ENCODE peak calls at places on chromosomes 3 and 15, in nine cellular contexts. V is body of pancreas, H is HCT116, Q is right lobe of liver, Y is heart left ventricle, R is uterus, W is K562, M is adrenal gland, F is tibial nerve. O is an unnamed sample.

GRCh38 chr3:10518506-10519150 is 13.2 kb upstream of the ATP2B2 start:
- DNase-seq in R (peak; percentile 13), Q (no peak), Y (peak; percentile 63), M (peak; percentile 31), W (no peak), H (no peak), F (no peak), V (no peak), O (no peak)

GRCh38 chr3:170811515-170811914 is 58.5 kb downstream of the RPL22L1 start:
- DNase-seq in Q (no peak), W (peak; percentile 37), V (no peak), M (no peak), Y (no peak), H (no peak), F (no peak), R (peak; percentile 49), O (no peak)

GRCh38 chr3:124504332-124505059 is 225.8 kb upstream of the UMPS start:
- DNase-seq in V (peak; percentile 31), M (peak; percentile 94), Q (no peak), R (no peak), Y (peak; percentile 64), W (no peak), F (no peak), H (no peak), O (no peak)

GRCh38 chr3:135366816-135367215 is 571.8 kb downstream of the EPHB1 start:
- DNase-seq in Y (no peak), Q (no peak), M (no peak), W (no peak), V (no peak), H (no peak), F (no peak), R (no peak), O (no peak)

GRCh38 chr15:38254065-38254883 is 1.6 kb downstream of the SPRED1 start:
- DNase-seq in Y (peak; percentile 39), H (peak; percentile 51), M (peak; percentile 59), F (no peak), W (peak; percentile 60), R (peak; percentile 35), Q (peak; percentile 28), V (peak; percentile 62), O (no peak)

GRCh38 chr3:51354172-51354571 is 30.9 kb upstream of the MANF start:
- DNase-seq in Y (no peak), M (no peak), V (no peak), W (no peak), Q (no peak), R (no peak), H (no peak), F (no peak), O (no peak)

GRCh38 chr15:90101969-90102890 is at the start of gene IDH2:
- DNase-seq in R (peak; percentile 59), F (peak; percentile 50), Q (peak; percentile 90), Y (peak; percentile 86), H (peak; percentile 38), V (peak; percentile 85), M (peak; percentile 69), W (peak; percentile 97), O (peak; percentile 87)

GRCh38 chr3:63642488-63642887 is 10.0 kb upstream of the SNTN start:
- DNase-seq in R (no peak), Q (no peak), Y (no peak), W (no peak), H (no peak), F (no peak), V (no peak), M (no peak), O (no peak)

GRCh38 chr3:70754314-70754713 is 441.9 kb upstream of the MDFIC2 start:
- DNase-seq in H (no peak), W (no peak), R (no peak), V (no peak), F (no peak), Y (no peak), Q (no peak), M (no peak), O (no peak)

GRCh38 chr15:60074181-60074885 is 70.2 kb downstream of the FOXB1 start:
- DNase-seq in Q (peak; percentile 50), H (no peak), F (no peak), R (no peak), V (peak; percentile 35), M (no peak), Y (no peak), W (no peak), O (no peak)

GRCh38 chr3:57949779-57950618 is 58.2 kb upstream of the FLNB start:
- DNase-seq in M (no peak), Q (peak; percentile 40), Y (peak; percentile 67), F (no peak), W (no peak), R (peak; percentile 76), V (peak; percentile 63), H (peak; percentile 22), O (no peak)

GRCh38 chr15:57923311-57923710 is 142.2 kb downstream of the ALDH1A2 start:
- DNase-seq in R (peak; percentile 60), M (no peak), F (no peak), Y (no peak), Q (no peak), H (no peak), V (peak; percentile 65), W (no peak), O (no peak)

GRCh38 chr15:63595688-63596087 is 1.5 kb upstream of the FBXL22 start:
- DNase-seq in Y (peak; percentile 7), W (no peak), H (no peak), R (no peak), V (no peak), Q (no peak), F (no peak), M (no peak), O (no peak)

GRCh38 chr3:127666684-127667083 is 6.1 kb upstream of the ABTB1 start:
- DNase-seq in M (no peak), H (no peak), W (no peak), V (no peak), Q (no peak), Y (no peak), R (no peak), F (no peak), O (no peak)

GRCh38 chr3:193974147-193974546 is 161.8 kb upstream of the HES1 start:
- DNase-seq in M (no peak), Y (no peak), Q (no peak), H (no peak), F (no peak), R (no peak), V (no peak), W (no peak), O (no peak)

GRCh38 chr3:152199069-152199838 is 69.5 kb upstream of the MBNL1 start:
- DNase-seq in H (no peak), R (no peak), F (no peak), V (no peak), Q (no peak), W (no peak), Y (no peak), M (no peak), O (no peak)

GRCh38 chr15:65060641-65061397 is 7.0 kb downstream of the RASL12 start:
- DNase-seq in W (no peak), H (no peak), R (no peak), Y (no peak), F (peak; percentile 44), M (peak; percentile 76), V (no peak), Q (no peak), O (no peak)

GRCh38 chr3:176872771-176873209 is 324.5 kb downstream of the TBL1XR1 start:
- DNase-seq in W (peak; percentile 29), R (no peak), Y (no peak), M (peak; percentile 47), H (peak; percentile 10), F (no peak), V (peak; percentile 64), Q (peak; percentile 48), O (peak; percentile 2)

DNA sequence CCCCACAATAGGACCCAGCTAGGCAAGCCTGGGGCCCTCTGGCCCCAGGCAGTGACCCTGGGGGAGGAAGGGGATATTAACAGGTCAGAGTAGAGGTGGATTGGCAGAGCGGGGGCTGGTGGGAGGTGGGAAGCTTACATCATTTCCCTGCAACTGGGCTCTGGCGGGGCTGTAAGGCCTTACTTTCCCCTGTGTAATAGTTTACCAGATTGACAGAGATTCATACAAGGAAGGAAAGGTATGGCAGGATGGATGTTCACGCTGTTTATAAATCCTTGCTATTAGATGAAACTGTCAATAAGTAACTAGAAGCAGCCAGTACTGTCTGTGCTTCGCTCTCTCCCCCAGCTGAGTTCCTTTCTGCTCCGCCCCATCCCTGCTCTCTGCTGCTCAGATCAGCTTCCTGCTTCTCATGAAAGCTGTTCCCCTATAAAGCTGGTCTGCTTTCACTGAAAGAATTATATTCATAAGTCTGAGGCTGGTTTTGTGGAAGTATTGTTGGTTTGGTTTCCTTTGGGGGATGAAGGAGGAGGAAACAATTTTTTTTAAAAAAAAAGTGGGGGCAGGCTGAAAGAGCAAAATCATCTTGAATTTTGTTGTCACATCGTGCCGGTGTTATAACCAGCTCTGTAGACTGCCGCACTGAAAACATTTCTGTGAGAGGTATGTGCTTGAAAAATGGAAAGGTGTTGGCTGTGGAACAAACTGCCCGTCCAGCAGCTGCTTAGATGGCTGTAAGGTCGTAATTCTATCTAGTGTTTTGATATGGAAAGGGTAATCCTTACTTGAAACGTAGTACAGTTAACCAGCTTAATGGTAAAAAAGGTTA is 76.4 kb downstream of the BBX start:
- DNase-seq in H (no peak), W (no peak), F (no peak), R (peak; percentile 22), V (peak; percentile 36), M (no peak), Y (peak; percentile 56), Q (peak; percentile 58), O (no peak)
- TF ChIP-seq POLR2A in H (no peak), W (no peak), F (no peak), R (no peak), V (peak; percentile 28), M (no peak), Y (no peak), Q (no peak), O (peak; percentile 53)

GRCh38 chr3:50237754-50238548 is 1.9 kb downstream of the GNAI2 start:
- DNase-seq in R (peak; percentile 78), Y (peak; percentile 94), M (peak; percentile 89), H (no peak), Q (peak; percentile 90), F (peak; percentile 66), V (peak; percentile 84), W (no peak), O (peak; percentile 85)
- TF ChIP-seq POLR2A in R (peak; percentile 68), Y (peak; percentile 64), M (peak; percentile 92), H (no peak), Q (peak; percentile 81), F (peak; percentile 37), V (peak; percentile 67), W (no peak), O (peak; percentile 69)

GRCh38 chr15:43185161-43186002 is at the start of gene CCNDBP1:
- DNase-seq in H (peak; percentile 84), F (peak; percentile 92), Q (peak; percentile 99), Y (peak; percentile 98), R (peak; percentile 92), M (peak; percentile 97), V (peak; percentile 98), W (peak; percentile 99), O (peak; percentile 92)
- TF ChIP-seq POLR2A in H (peak; percentile 53), F (peak; percentile 51), Q (peak; percentile 78), Y (peak; percentile 89), R (peak; percentile 34), M (peak; percentile 92), V (peak; percentile 91), W (peak; percentile 89), O (peak; percentile 94)

DNA sequence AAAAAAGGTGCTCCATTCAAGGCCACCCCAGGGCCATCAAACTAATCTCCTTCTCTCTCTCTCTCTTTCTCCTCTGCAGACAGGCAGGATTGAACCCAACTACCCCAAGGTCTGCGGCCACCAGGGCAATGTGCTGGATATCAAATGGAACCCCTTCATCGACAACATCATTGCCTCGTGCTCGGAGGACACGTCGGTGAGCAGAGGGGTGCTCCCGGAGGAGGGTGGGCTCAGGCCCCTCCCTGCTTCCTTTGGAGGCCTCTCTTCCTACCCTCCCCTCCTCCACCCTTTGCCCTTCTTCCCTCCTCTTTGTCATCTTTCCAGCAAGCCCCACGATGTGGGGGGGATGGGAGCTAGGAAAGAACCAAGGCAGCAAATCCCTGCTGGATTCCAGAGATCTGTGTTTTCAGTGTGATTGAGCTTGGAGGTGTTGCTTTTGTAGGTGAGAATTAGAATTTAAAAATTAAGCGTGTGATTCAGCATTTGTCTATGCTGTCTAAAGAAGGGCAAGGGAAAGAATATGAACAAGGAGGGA is 116.3 kb downstream of the CORO2B start:
- DNase-seq in V (no peak), M (no peak), Y (no peak), H (no peak), Q (no peak), F (no peak), W (no peak), R (no peak), O (no peak)
- TF ChIP-seq POLR2A in V (no peak), M (no peak), Y (no peak), H (no peak), Q (no peak), F (no peak), W (no peak), R (no peak), O (no peak)